ENCODE peak calls at places on chromosome X, in seven cellular contexts. One of them, this sample, is unnamed.

GRCh38 chrX:71492086-71493065 is 40.5 kb upstream of the OGT start:
- DNase-seq in activated CD8-positive, alpha-beta memory T cell treated with anti-CD3 and anti-CD28 coated beads, Interleukin-2, amount 50 U/mL, for 48 hours: peak
- DNase-seq in NCI-H1105: no peak
- DNase-seq in C1 segment of cervical spinal cord: peak
- DNase-seq in activated CD4-positive, alpha-beta T cell treated with anti-CD3 and anti-CD28 coated beads, Interleukin-2, amount 50 U/mL, for 1 hour: peak
- DNase-seq in T-helper 17 cell: peak
- DNase-seq in progenitor cell of endocrine pancreas: no peak
- DNase-seq in this sample: no peak

GRCh38 chrX:132795211-132795610 is 163.2 kb downstream of the HS6ST2 start:
- DNase-seq in T-helper 17 cell: no peak
- DNase-seq in activated CD8-positive, alpha-beta memory T cell treated with anti-CD3 and anti-CD28 coated beads, Interleukin-2, amount 50 U/mL, for 48 hours: no peak
- DNase-seq in C1 segment of cervical spinal cord: no peak
- DNase-seq in NCI-H1105: no peak
- DNase-seq in progenitor cell of endocrine pancreas: no peak
- DNase-seq in activated CD4-positive, alpha-beta T cell treated with anti-CD3 and anti-CD28 coated beads, Interleukin-2, amount 50 U/mL, for 1 hour: no peak
- DNase-seq in this sample: no peak

GRCh38 chrX:47643926-47644325 is 6.4 kb downstream of the ELK1 start:
- DNase-seq in NCI-H1105: no peak
- DNase-seq in T-helper 17 cell: no peak
- DNase-seq in C1 segment of cervical spinal cord: no peak
- DNase-seq in progenitor cell of endocrine pancreas: no peak
- DNase-seq in activated CD4-positive, alpha-beta T cell treated with anti-CD3 and anti-CD28 coated beads, Interleukin-2, amount 50 U/mL, for 1 hour: no peak
- DNase-seq in activated CD8-positive, alpha-beta memory T cell treated with anti-CD3 and anti-CD28 coated beads, Interleukin-2, amount 50 U/mL, for 48 hours: no peak
- DNase-seq in this sample: no peak

GRCh38 chrX:155134255-155134654 is 62.9 kb downstream of the BRCC3 start:
- DNase-seq in T-helper 17 cell: no peak
- DNase-seq in activated CD8-positive, alpha-beta memory T cell treated with anti-CD3 and anti-CD28 coated beads, Interleukin-2, amount 50 U/mL, for 48 hours: no peak
- DNase-seq in C1 segment of cervical spinal cord: no peak
- DNase-seq in NCI-H1105: no peak
- DNase-seq in progenitor cell of endocrine pancreas: no peak
- DNase-seq in activated CD4-positive, alpha-beta T cell treated with anti-CD3 and anti-CD28 coated beads, Interleukin-2, amount 50 U/mL, for 1 hour: no peak
- DNase-seq in this sample: no peak

GRCh38 chrX:112832481-112833095 is 8.0 kb downstream of the AMOT start:
- DNase-seq in activated CD8-positive, alpha-beta memory T cell treated with anti-CD3 and anti-CD28 coated beads, Interleukin-2, amount 50 U/mL, for 48 hours: no peak
- DNase-seq in C1 segment of cervical spinal cord: no peak
- DNase-seq in NCI-H1105: peak
- DNase-seq in activated CD4-positive, alpha-beta T cell treated with anti-CD3 and anti-CD28 coated beads, Interleukin-2, amount 50 U/mL, for 1 hour: no peak
- DNase-seq in progenitor cell of endocrine pancreas: no peak
- DNase-seq in T-helper 17 cell: no peak
- DNase-seq in this sample: no peak

GRCh38 chrX:16772460-16772859 is 13.8 kb upstream of the TXLNG start:
- DNase-seq in NCI-H1105: no peak
- DNase-seq in activated CD4-positive, alpha-beta T cell treated with anti-CD3 and anti-CD28 coated beads, Interleukin-2, amount 50 U/mL, for 1 hour: no peak
- DNase-seq in T-helper 17 cell: no peak
- DNase-seq in progenitor cell of endocrine pancreas: no peak
- DNase-seq in activated CD8-positive, alpha-beta memory T cell treated with anti-CD3 and anti-CD28 coated beads, Interleukin-2, amount 50 U/mL, for 48 hours: no peak
- DNase-seq in C1 segment of cervical spinal cord: no peak
- DNase-seq in this sample: no peak

GRCh38 chrX:38107028-38107427 is 100.7 kb downstream of the SYTL5 start:
- DNase-seq in T-helper 17 cell: no peak
- DNase-seq in activated CD8-positive, alpha-beta memory T cell treated with anti-CD3 and anti-CD28 coated beads, Interleukin-2, amount 50 U/mL, for 48 hours: no peak
- DNase-seq in activated CD4-positive, alpha-beta T cell treated with anti-CD3 and anti-CD28 coated beads, Interleukin-2, amount 50 U/mL, for 1 hour: no peak
- DNase-seq in C1 segment of cervical spinal cord: no peak
- DNase-seq in NCI-H1105: no peak
- DNase-seq in progenitor cell of endocrine pancreas: no peak
- DNase-seq in this sample: no peak

GRCh38 chrX:25968920-25969319 is 169.2 kb upstream of the MAGEB18 start:
- DNase-seq in activated CD4-positive, alpha-beta T cell treated with anti-CD3 and anti-CD28 coated beads, Interleukin-2, amount 50 U/mL, for 1 hour: no peak
- DNase-seq in C1 segment of cervical spinal cord: no peak
- DNase-seq in progenitor cell of endocrine pancreas: no peak
- DNase-seq in NCI-H1105: peak
- DNase-seq in activated CD8-positive, alpha-beta memory T cell treated with anti-CD3 and anti-CD28 coated beads, Interleukin-2, amount 50 U/mL, for 48 hours: peak
- DNase-seq in T-helper 17 cell: no peak
- DNase-seq in this sample: no peak

GRCh38 chrX:48920713-48921104 is 1.9 kb upstream of the PIM2 start:
- DNase-seq in activated CD8-positive, alpha-beta memory T cell treated with anti-CD3 and anti-CD28 coated beads, Interleukin-2, amount 50 U/mL, for 48 hours: no peak
- DNase-seq in activated CD4-positive, alpha-beta T cell treated with anti-CD3 and anti-CD28 coated beads, Interleukin-2, amount 50 U/mL, for 1 hour: no peak
- DNase-seq in C1 segment of cervical spinal cord: no peak
- DNase-seq in NCI-H1105: no peak
- DNase-seq in T-helper 17 cell: no peak
- DNase-seq in progenitor cell of endocrine pancreas: no peak
- DNase-seq in this sample: no peak

GRCh38 chrX:101206471-101206870 is 13.1 kb upstream of the DRP2 start:
- DNase-seq in activated CD4-positive, alpha-beta T cell treated with anti-CD3 and anti-CD28 coated beads, Interleukin-2, amount 50 U/mL, for 1 hour: no peak
- DNase-seq in activated CD8-positive, alpha-beta memory T cell treated with anti-CD3 and anti-CD28 coated beads, Interleukin-2, amount 50 U/mL, for 48 hours: no peak
- DNase-seq in T-helper 17 cell: no peak
- DNase-seq in NCI-H1105: no peak
- DNase-seq in progenitor cell of endocrine pancreas: no peak
- DNase-seq in C1 segment of cervical spinal cord: no peak
- DNase-seq in this sample: no peak

GRCh38 chrX:118239471-118239870 is 106.4 kb upstream of the WDR44 start:
- DNase-seq in progenitor cell of endocrine pancreas: no peak
- DNase-seq in T-helper 17 cell: no peak
- DNase-seq in activated CD8-positive, alpha-beta memory T cell treated with anti-CD3 and anti-CD28 coated beads, Interleukin-2, amount 50 U/mL, for 48 hours: no peak
- DNase-seq in NCI-H1105: no peak
- DNase-seq in C1 segment of cervical spinal cord: no peak
- DNase-seq in activated CD4-positive, alpha-beta T cell treated with anti-CD3 and anti-CD28 coated beads, Interleukin-2, amount 50 U/mL, for 1 hour: no peak
- DNase-seq in this sample: no peak

GRCh38 chrX:68936186-68936585 is 107.4 kb downstream of the EFNB1 start:
- DNase-seq in activated CD8-positive, alpha-beta memory T cell treated with anti-CD3 and anti-CD28 coated beads, Interleukin-2, amount 50 U/mL, for 48 hours: no peak
- DNase-seq in T-helper 17 cell: no peak
- DNase-seq in NCI-H1105: no peak
- DNase-seq in activated CD4-positive, alpha-beta T cell treated with anti-CD3 and anti-CD28 coated beads, Interleukin-2, amount 50 U/mL, for 1 hour: no peak
- DNase-seq in progenitor cell of endocrine pancreas: no peak
- DNase-seq in C1 segment of cervical spinal cord: no peak
- DNase-seq in this sample: no peak

GRCh38 chrX:71178908-71179307 is 34.3 kb downstream of the NLGN3 start:
- DNase-seq in activated CD4-positive, alpha-beta T cell treated with anti-CD3 and anti-CD28 coated beads, Interleukin-2, amount 50 U/mL, for 1 hour: peak
- DNase-seq in C1 segment of cervical spinal cord: no peak
- DNase-seq in T-helper 17 cell: no peak
- DNase-seq in NCI-H1105: peak
- DNase-seq in progenitor cell of endocrine pancreas: no peak
- DNase-seq in activated CD8-positive, alpha-beta memory T cell treated with anti-CD3 and anti-CD28 coated beads, Interleukin-2, amount 50 U/mL, for 48 hours: no peak
- DNase-seq in this sample: peak

GRCh38 chrX:74465424-74465823 is 44.1 kb downstream of the SLC16A2 start:
- DNase-seq in NCI-H1105: no peak
- DNase-seq in activated CD8-positive, alpha-beta memory T cell treated with anti-CD3 and anti-CD28 coated beads, Interleukin-2, amount 50 U/mL, for 48 hours: no peak
- DNase-seq in T-helper 17 cell: no peak
- DNase-seq in C1 segment of cervical spinal cord: no peak
- DNase-seq in activated CD4-positive, alpha-beta T cell treated with anti-CD3 and anti-CD28 coated beads, Interleukin-2, amount 50 U/mL, for 1 hour: no peak
- DNase-seq in progenitor cell of endocrine pancreas: no peak
- DNase-seq in this sample: no peak

GRCh38 chrX:73851014-73852009 is 288.3 kb downstream of the CHIC1 start:
- DNase-seq in T-helper 17 cell: no peak
- DNase-seq in NCI-H1105: no peak
- DNase-seq in progenitor cell of endocrine pancreas: no peak
- DNase-seq in activated CD8-positive, alpha-beta memory T cell treated with anti-CD3 and anti-CD28 coated beads, Interleukin-2, amount 50 U/mL, for 48 hours: no peak
- DNase-seq in C1 segment of cervical spinal cord: peak
- DNase-seq in activated CD4-positive, alpha-beta T cell treated with anti-CD3 and anti-CD28 coated beads, Interleukin-2, amount 50 U/mL, for 1 hour: no peak
- DNase-seq in this sample: peak

This sample was measured in anterior cingulate cortex.